ENCODE peak calls at places on chromosomes 16 and 17, in ten cellular contexts. Z is cardiac fibroblast; I is right cardiac atrium; K is CD8-positive, alpha-beta T cell; U is AG09309; Q is left ventricle myocardium inferior; R is fibroblast of mammary gland; O is A549; Y is breast epithelium; V is IMR-90. W is an unnamed sample.

GRCh38 chr17:56756536-56756935 is 77.2 kb downstream of the C17orf67 start:
- DNase-seq in K (no peak), R (peak), I (no peak), U (peak), Q (no peak), Y (no peak), V (peak), Z (peak), O (peak), W (no peak)

GRCh38 chr16:11245988-11246387 is 10.0 kb downstream of the SOCS1 start:
- DNase-seq in Z (no peak), O (no peak), I (no peak), Q (no peak), Y (no peak), R (no peak), U (no peak), V (no peak), K (no peak), W (no peak)

GRCh38 chr16:11229432-11229831 is 26.6 kb downstream of the SOCS1 start:
- DNase-seq in I (no peak), K (no peak), O (no peak), V (no peak), U (no peak), Z (no peak), Y (no peak), Q (no peak), R (no peak), W (no peak)

GRCh38 chr16:58317608-58318152 is 22.9 kb upstream of the PRSS54 start:
- DNase-seq in K (no peak), I (no peak), O (no peak), Z (no peak), V (no peak), Q (no peak), R (no peak), U (no peak), Y (no peak), W (no peak)

GRCh38 chr16:55853114-55853513 is 20.2 kb upstream of the CES1 start:
- DNase-seq in I (no peak), Q (no peak), R (peak), V (peak), Z (peak), U (peak), Y (no peak), O (no peak), K (no peak), W (no peak)

GRCh38 chr16:886802-887731 is 83.7 kb downstream of the LMF1 start:
- DNase-seq in K (no peak), U (no peak), Z (no peak), Y (no peak), I (peak), Q (no peak), R (no peak), O (no peak), V (no peak), W (no peak)

GRCh38 chr17:27376637-27377547 is 79.4 kb upstream of the KSR1 start:
- DNase-seq in I (no peak), R (peak), K (no peak), U (peak), Q (no peak), V (peak), O (peak), Z (peak), Y (no peak), W (no peak)

GRCh38 chr17:28481081-28481571 is 7.7 kb downstream of the SLC13A2 start:
- DNase-seq in K (no peak), R (no peak), I (no peak), Z (no peak), O (no peak), Y (no peak), Q (no peak), V (no peak), U (no peak), W (no peak)

GRCh38 chr17:4679652-4680051 is 24.3 kb downstream of the PELP1 start:
- DNase-seq in Q (no peak), O (peak), U (no peak), I (no peak), R (peak), Z (peak), K (no peak), V (peak), Y (no peak), W (no peak)

GRCh38 chr16:11296706-11297491 is 15.8 kb upstream of the PRM1 start:
- DNase-seq in K (no peak), Z (no peak), Y (no peak), V (no peak), I (no peak), U (no peak), O (no peak), R (no peak), Q (no peak), W (no peak)

GRCh38 chr17:64016248-64016784 is 4.1 kb downstream of the ICAM2 start:
- DNase-seq in R (no peak), V (no peak), U (no peak), O (no peak), I (no peak), Y (no peak), Q (no peak), Z (no peak), K (no peak), W (no peak)

GRCh38 chr16:86038923-86039310 is 140.0 kb downstream of the IRF8 start:
- DNase-seq in V (no peak), R (no peak), Q (no peak), Y (no peak), O (no peak), Z (no peak), K (peak), U (no peak), I (no peak), W (no peak)

GRCh38 chr17:1783834-1784611 is 22.2 kb downstream of the SERPINF1 start:
- DNase-seq in V (peak), Y (peak), R (peak), O (peak), Q (peak), Z (peak), K (no peak), I (peak), U (peak), W (peak)

GRCh38 chr16:3121843-3122467 is 9.6 kb downstream of the ZNF205 start:
- DNase-seq in Z (peak), R (no peak), O (no peak), Y (no peak), V (no peak), U (no peak), I (no peak), K (no peak), Q (no peak), W (no peak)

GRCh38 chr16:1039762-1040161 is 32.8 kb upstream of the SSTR5 start:
- DNase-seq in V (no peak), Q (no peak), Z (no peak), I (no peak), Y (no peak), R (no peak), K (no peak), O (no peak), U (no peak), W (no peak)

GRCh38 chr16:78837706-78838105 is 738.3 kb downstream of the WWOX start:
- DNase-seq in Q (no peak), U (no peak), V (no peak), R (no peak), I (no peak), O (no peak), Z (no peak), K (no peak), Y (no peak), W (no peak)

GRCh38 chr16:30421010-30421409 is 8.8 kb downstream of the DCTPP1 start:
- DNase-seq in I (no peak), R (no peak), U (no peak), K (no peak), Q (no peak), Y (no peak), O (no peak), V (no peak), Z (no peak), W (no peak)

GRCh38 chr17:8176197-8176940 is at the start of gene TMEM107:
- DNase-seq in Y (peak), U (no peak), K (peak), Z (peak), O (peak), V (peak), Q (peak), I (peak), R (peak), W (peak)

GRCh38 chr17:83125515-83126274 is 46.3 kb downstream of the METRNL start:
- DNase-seq in K (no peak), Q (no peak), Y (no peak), Z (no peak), U (peak), R (peak), V (no peak), O (no peak), I (no peak), W (no peak)

GRCh38 chr16:53775106-53775820 is 71.3 kb downstream of the FTO start:
- DNase-seq in Y (no peak), Z (no peak), U (no peak), R (no peak), I (no peak), O (peak), K (no peak), Q (no peak), V (no peak), W (no peak)

GRCh38 chr17:72719582-72720493 is 372.6 kb downstream of the SLC39A11 start:
- DNase-seq in U (no peak), O (no peak), V (peak), I (no peak), K (peak), R (no peak), Q (no peak), Y (no peak), Z (no peak), W (no peak)

GRCh38 chr17:42285346-42286050 is 2.8 kb upstream of the STAT5A start:
- DNase-seq in V (no peak), I (no peak), O (no peak), R (no peak), K (no peak), U (no peak), Y (peak), Q (no peak), Z (no peak), W (peak)

DNA sequence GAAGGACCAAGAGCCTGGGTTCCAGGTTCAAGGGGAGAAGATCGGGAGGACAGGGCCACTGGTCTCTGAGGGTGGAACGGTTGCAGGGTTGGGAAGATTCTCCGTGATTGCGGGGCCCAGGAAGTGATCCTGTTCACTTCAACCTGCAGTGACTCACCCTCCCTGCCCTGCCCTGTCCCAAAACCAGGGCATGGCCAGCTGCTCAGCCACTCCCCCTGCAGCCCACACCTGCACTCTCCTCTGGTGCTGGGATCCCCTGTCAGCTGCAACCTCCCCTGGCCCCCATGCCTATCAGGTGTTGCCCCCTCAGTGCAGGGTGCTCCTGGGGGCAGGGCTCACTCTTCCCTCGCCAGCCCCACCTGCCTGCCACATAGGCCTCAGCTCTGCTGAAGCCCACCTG is 1.1 kb downstream of the RUNDC3A start:
- DNase-seq in Z (no peak), K (no peak), R (no peak), I (no peak), Y (no peak), U (no peak), V (no peak), Q (no peak), O (no peak), W (no peak)
- H3K4me3 ChIP-seq in Z (no peak), K (peak), R (no peak), I (no peak), Y (no peak), U (no peak), V (no peak), Q (no peak), O (no peak), W (no peak)

GRCh38 chr17:75631353-75631752 is 1.9 kb upstream of the SMIM5 start:
- DNase-seq in Y (no peak), I (no peak), R (no peak), U (no peak), Z (no peak), K (no peak), O (no peak), V (no peak), Q (no peak), W (no peak)
- H3K4me3 ChIP-seq in Y (no peak), I (no peak), R (no peak), U (no peak), Z (no peak), K (no peak), O (no peak), V (no peak), Q (no peak), W (no peak)

DNA sequence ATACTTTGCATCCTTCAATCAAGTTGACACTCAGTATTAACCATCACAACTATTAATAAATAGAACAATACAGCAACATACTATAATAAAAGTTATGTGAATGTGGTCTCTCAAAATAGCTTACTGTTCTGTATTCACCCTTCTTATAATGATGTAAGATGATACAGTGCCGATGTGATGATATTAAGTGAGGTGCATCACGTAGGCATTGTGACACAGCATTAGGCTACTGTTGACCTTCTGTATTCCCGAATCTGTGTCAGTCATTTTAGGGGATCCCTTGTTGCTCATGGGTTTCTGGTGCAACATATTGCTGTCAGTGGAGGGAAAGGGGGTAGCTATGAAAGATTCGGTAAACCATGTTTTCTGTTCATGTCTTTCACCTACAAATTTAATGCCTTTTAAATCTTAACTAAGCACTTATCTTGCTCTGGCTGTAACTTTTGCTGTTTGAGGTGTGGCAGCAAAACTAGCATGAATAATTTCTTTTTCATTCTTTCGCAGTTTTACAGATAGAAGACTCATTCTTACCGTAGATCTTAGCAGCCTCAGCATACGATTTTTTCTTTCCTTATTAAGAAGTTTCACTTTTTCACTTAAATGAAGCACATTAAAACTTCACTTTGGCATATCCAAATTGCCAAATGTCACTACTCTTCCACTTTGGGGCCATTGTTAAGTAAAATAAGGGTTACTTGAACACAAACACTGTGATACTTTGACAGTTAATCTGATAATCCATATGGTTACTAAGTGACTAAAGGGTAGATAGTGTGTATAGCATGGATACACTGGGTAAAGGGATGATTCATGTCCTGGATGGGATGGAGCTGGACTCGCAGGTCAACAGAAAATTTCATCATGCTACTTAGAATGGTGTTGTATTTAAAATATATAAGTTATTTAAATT is 29.6 kb downstream of the NFAT5 start:
- DNase-seq in V (peak), Q (no peak), Y (no peak), U (no peak), I (no peak), K (no peak), Z (peak), R (peak), O (peak), W (no peak)
- H3K4me3 ChIP-seq in V (no peak), Q (no peak), Y (no peak), U (no peak), I (no peak), K (no peak), Z (no peak), R (no peak), O (peak), W (no peak)

DNA sequence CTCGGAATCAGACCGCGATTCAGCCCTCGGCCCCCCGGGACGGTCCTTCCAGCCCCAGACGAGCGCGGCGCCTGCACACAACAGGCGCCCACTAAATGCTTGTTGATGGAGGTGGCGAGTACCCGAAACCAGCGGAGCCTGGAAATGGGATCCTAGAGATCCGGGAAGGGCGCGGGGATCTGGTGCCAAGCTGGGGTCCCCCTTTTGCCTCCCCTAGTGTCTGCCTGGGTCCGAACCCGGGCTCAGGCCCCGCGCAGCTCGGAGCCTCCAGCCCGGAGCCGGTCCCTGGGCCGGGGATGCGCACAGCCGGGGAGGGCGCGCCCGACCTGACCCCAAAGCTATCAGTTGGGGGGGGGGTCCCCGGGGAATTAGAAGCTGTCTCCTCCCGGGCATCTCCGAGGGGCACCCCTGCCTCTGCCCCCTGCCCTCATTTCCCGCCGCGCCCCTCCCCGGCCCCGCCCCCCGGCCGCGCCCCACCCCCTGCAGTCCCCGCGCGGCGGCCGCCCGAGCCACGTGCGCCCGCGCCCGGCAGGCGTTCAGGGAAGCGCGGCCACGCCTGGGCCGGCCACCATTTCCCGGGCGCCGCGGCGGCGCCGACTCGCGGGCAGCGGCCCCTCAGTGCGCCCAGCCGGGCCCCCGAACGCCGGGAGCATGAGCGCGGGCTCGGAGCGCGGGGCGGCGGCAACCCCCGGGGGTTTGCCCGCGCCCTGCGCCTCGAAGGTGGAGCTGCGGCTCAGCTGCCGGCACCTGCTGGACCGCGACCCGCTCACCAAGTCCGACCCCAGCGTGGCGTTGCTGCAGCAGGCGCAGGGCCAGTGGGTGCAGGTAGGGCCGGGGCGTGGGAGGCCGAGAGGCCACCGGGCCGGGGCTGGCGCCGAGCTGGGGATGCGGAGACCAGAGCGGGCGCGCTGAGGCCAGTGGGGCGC is at the start of gene CPNE7:
- DNase-seq in R (no peak), U (no peak), K (no peak), V (no peak), Z (no peak), Y (no peak), I (no peak), Q (no peak), O (peak), W (no peak)
- H3K4me3 ChIP-seq in R (peak), U (peak), K (peak), V (peak), Z (peak), Y (peak), I (peak), Q (peak), O (peak), W (peak)